ENCODE peak calls at places on chromosomes 5 and 9, in four cellular contexts. One of them, this sample, is unnamed.

GRCh38 chr5:64826541-64826940 is 57.8 kb downstream of the CWC27 start:
- DNase-seq in WERI-Rb-1: no peak
- DNase-seq in tibial artery: no peak
- DNase-seq in A549: no peak
- DNase-seq in this sample: no peak

GRCh38 chr5:4700082-4700481 is 440.0 kb upstream of the ADAMTS16 start:
- DNase-seq in WERI-Rb-1: peak
- DNase-seq in tibial artery: peak
- DNase-seq in A549: no peak
- DNase-seq in this sample: peak

GRCh38 chr9:113625456-113625855 is 161.9 kb downstream of the RGS3 start:
- DNase-seq in WERI-Rb-1: no peak
- DNase-seq in tibial artery: peak
- DNase-seq in A549: no peak
- DNase-seq in this sample: no peak

GRCh38 chr5:147413266-147413665 is 96.6 kb downstream of the DPYSL3 start:
- DNase-seq in WERI-Rb-1: no peak
- DNase-seq in tibial artery: no peak
- DNase-seq in A549: no peak
- DNase-seq in this sample: no peak

GRCh38 chr9:87599901-87600610 is 102.4 kb downstream of the DAPK1 start:
- DNase-seq in WERI-Rb-1: no peak
- DNase-seq in tibial artery: no peak
- DNase-seq in A549: peak
- DNase-seq in this sample: no peak

GRCh38 chr9:123457586-123457985 is 101.6 kb downstream of the CRB2 start:
- DNase-seq in WERI-Rb-1: no peak
- DNase-seq in tibial artery: no peak
- DNase-seq in A549: no peak
- DNase-seq in this sample: no peak

GRCh38 chr5:175853573-175854230 is 17.7 kb upstream of the CPLX2 start:
- DNase-seq in WERI-Rb-1: no peak
- DNase-seq in tibial artery: peak
- DNase-seq in A549: no peak
- DNase-seq in this sample: peak

GRCh38 chr5:176578391-176578808 is 29.3 kb downstream of the CDHR2 start:
- DNase-seq in WERI-Rb-1: peak
- DNase-seq in tibial artery: no peak
- DNase-seq in A549: peak
- DNase-seq in this sample: peak

GRCh38 chr5:115616492-115616891 is 9.3 kb downstream of the TMED7 start:
- DNase-seq in WERI-Rb-1: no peak
- DNase-seq in tibial artery: no peak
- DNase-seq in A549: no peak
- DNase-seq in this sample: no peak

GRCh38 chr5:88058625-88059024 is 210.0 kb downstream of the TMEM161B start:
- DNase-seq in WERI-Rb-1: no peak
- DNase-seq in tibial artery: no peak
- DNase-seq in A549: no peak
- DNase-seq in this sample: no peak

GRCh38 chr5:111733571-111733970 is 23.4 kb downstream of the NREP start:
- DNase-seq in WERI-Rb-1: peak
- DNase-seq in tibial artery: no peak
- DNase-seq in A549: no peak
- DNase-seq in this sample: no peak

GRCh38 chr9:17332129-17332528 is 197.3 kb downstream of the CNTLN start:
- DNase-seq in WERI-Rb-1: no peak
- DNase-seq in tibial artery: no peak
- DNase-seq in A549: no peak
- DNase-seq in this sample: no peak

GRCh38 chr5:140196406-140196805 is 21.4 kb downstream of the CYSTM1 start:
- DNase-seq in WERI-Rb-1: no peak
- DNase-seq in tibial artery: no peak
- DNase-seq in A549: no peak
- DNase-seq in this sample: no peak

GRCh38 chr5:125685771-125686170 is 737.4 kb upstream of the GRAMD2B start:
- DNase-seq in WERI-Rb-1: no peak
- DNase-seq in tibial artery: no peak
- DNase-seq in A549: no peak
- DNase-seq in this sample: no peak

GRCh38 chr5:82417776-82418607 is 139.8 kb upstream of the RPS23 start:
- DNase-seq in WERI-Rb-1: no peak
- DNase-seq in tibial artery: no peak
- DNase-seq in A549: no peak
- DNase-seq in this sample: no peak

GRCh38 chr5:68446487-68446894 is 230.9 kb downstream of the PIK3R1 start:
- DNase-seq in WERI-Rb-1: no peak
- DNase-seq in tibial artery: no peak
- DNase-seq in A549: no peak
- DNase-seq in this sample: no peak

GRCh38 chr5:136056771-136057335 is 28.1 kb downstream of the TGFBI start:
- DNase-seq in WERI-Rb-1: no peak
- DNase-seq in tibial artery: no peak
- DNase-seq in A549: no peak
- DNase-seq in this sample: no peak

DNA sequence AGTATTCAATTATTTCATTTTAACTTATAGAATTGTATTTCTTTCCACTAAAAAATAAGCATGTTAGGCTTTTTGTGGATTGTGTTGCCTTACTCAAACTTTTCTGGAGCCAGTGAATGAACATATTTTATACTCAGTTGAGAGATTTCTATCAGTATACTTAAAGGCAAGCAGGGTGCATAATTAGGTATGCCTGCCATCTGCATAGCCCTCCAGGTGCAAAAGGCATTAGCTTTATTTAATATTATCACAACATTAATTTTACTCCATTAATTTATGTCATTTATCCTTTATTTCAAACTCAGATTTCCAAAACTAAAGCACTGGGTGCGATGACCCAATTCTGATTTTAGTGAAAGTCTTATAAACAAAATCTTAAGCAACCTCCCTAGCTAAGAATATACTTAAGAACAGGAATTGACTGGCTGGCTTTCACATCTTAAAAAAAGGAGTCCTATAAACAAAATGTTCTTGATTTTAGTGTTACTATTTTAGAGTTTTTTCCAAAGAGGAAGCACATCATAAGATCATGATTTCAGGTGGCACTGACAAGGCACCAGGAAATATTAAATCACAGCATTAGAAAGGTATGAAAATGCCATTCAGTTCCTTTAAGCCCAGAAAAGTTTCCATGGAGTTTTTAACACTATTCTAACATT is 178.4 kb downstream of the MPDZ start:
- DNase-seq in WERI-Rb-1: no peak
- DNase-seq in tibial artery: no peak
- DNase-seq in A549: no peak
- DNase-seq in this sample: no peak
- TF ChIP-seq CTCF in WERI-Rb-1: no peak
- TF ChIP-seq CTCF in tibial artery: no peak
- TF ChIP-seq CTCF in A549: no peak
- TF ChIP-seq CTCF in this sample: no peak

GRCh38 chr5:81207009-81207408 is 26.1 kb upstream of the CKMT2 start:
- DNase-seq in WERI-Rb-1: no peak
- DNase-seq in tibial artery: no peak
- DNase-seq in A549: peak
- DNase-seq in this sample: no peak

GRCh38 chr5:81202652-81203051 is 30.5 kb upstream of the CKMT2 start:
- DNase-seq in WERI-Rb-1: no peak
- DNase-seq in tibial artery: no peak
- DNase-seq in A549: no peak
- DNase-seq in this sample: no peak

GRCh38 chr5:81203729-81204128 is 29.4 kb upstream of the CKMT2 start:
- DNase-seq in WERI-Rb-1: no peak
- DNase-seq in tibial artery: no peak
- DNase-seq in A549: no peak
- DNase-seq in this sample: no peak

GRCh38 chr5:81204205-81204604 is 28.9 kb upstream of the CKMT2 start:
- DNase-seq in WERI-Rb-1: no peak
- DNase-seq in tibial artery: no peak
- DNase-seq in A549: no peak
- DNase-seq in this sample: no peak

GRCh38 chr5:81205058-81205457 is 28.1 kb upstream of the CKMT2 start:
- DNase-seq in WERI-Rb-1: no peak
- DNase-seq in tibial artery: no peak
- DNase-seq in A549: no peak
- DNase-seq in this sample: no peak
- TF ChIP-seq CTCF in WERI-Rb-1: no peak
- TF ChIP-seq CTCF in tibial artery: no peak
- TF ChIP-seq CTCF in A549: no peak
- TF ChIP-seq CTCF in this sample: no peak

DNA sequence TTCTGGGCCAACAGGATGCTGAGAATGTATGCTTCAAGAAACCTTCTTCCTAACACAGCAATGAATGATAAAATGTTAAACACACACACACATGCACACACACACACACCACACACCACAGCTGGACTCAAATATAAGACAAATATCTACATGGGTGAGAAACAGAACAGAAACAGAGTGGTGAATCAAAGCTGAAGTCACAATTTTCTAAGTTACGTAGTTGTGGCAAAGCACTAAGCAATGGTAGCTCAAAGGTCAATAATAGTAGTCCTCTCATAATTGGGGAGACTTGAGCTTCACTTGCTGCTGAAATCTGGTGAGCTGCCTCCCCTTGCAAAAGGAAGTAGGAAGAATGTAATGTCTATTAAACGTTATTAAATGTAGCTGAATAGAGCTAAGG is 33.7 kb upstream of the ITGA1 start:
- DNase-seq in WERI-Rb-1: no peak
- DNase-seq in tibial artery: no peak
- DNase-seq in A549: no peak
- DNase-seq in this sample: no peak
- TF ChIP-seq CTCF in WERI-Rb-1: no peak
- TF ChIP-seq CTCF in tibial artery: no peak
- TF ChIP-seq CTCF in A549: no peak
- TF ChIP-seq CTCF in this sample: no peak

DNA sequence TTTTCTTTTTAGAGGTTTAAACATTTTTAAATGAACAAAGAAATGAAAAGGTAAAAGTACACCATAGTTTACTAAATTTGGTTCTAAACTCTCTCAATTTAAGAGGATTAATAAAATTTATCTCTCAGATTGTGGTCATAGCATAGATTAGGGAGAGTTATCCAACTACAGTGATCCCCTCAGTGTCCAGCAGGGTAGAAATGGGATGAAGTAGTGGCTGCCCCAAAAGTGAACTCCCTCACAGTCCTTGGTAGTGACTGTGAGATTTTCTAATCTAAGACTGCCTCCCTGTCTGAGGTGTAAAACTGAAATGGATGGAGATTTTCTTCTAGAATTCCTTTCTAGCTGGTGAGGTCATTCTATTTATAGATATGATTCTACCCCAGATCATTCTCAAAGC is 455.5 kb downstream of the ACTL7B start:
- DNase-seq in WERI-Rb-1: no peak
- DNase-seq in tibial artery: no peak
- DNase-seq in A549: no peak
- DNase-seq in this sample: no peak
- TF ChIP-seq CTCF in WERI-Rb-1: no peak
- TF ChIP-seq CTCF in tibial artery: no peak
- TF ChIP-seq CTCF in A549: no peak
- TF ChIP-seq CTCF in this sample: no peak

This sample was measured in lung.